ENCODE peak calls at places on chromosomes 2 and 18, in four cellular contexts. One of them, this sample, is unnamed.

GRCh38 chr2:11850082-11850481 is 103.7 kb downstream of the LPIN1 start:
- DNase-seq in hypothalamus: peak
- DNase-seq in H9: no peak
- DNase-seq in ovary: no peak
- DNase-seq in this sample: peak

GRCh38 chr18:51051105-51051712 is 21.2 kb downstream of the SMAD4 start:
- DNase-seq in H9: no peak
- DNase-seq in ovary: no peak
- DNase-seq in hypothalamus: no peak
- DNase-seq in this sample: no peak

GRCh38 chr2:70083344-70084156 is 3.7 kb upstream of the PCBP1 start:
- DNase-seq in ovary: no peak
- DNase-seq in H9: no peak
- DNase-seq in hypothalamus: no peak
- DNase-seq in this sample: no peak

GRCh38 chr18:12159446-12159845 is 65.8 kb downstream of the ANKRD62 start:
- DNase-seq in hypothalamus: no peak
- DNase-seq in ovary: no peak
- DNase-seq in H9: no peak
- DNase-seq in this sample: no peak

GRCh38 chr18:59837586-59837985 is 62.2 kb upstream of the PMAIP1 start:
- DNase-seq in hypothalamus: peak
- DNase-seq in ovary: no peak
- DNase-seq in H9: peak
- DNase-seq in this sample: no peak

GRCh38 chr18:12750076-12750707 is 47.4 kb downstream of the PSMG2 start:
- DNase-seq in H9: no peak
- DNase-seq in ovary: no peak
- DNase-seq in hypothalamus: no peak
- DNase-seq in this sample: no peak

GRCh38 chr18:45631077-45631476 is 15.8 kb downstream of the SLC14A2 start:
- DNase-seq in H9: no peak
- DNase-seq in ovary: no peak
- DNase-seq in hypothalamus: no peak
- DNase-seq in this sample: no peak

GRCh38 chr18:73549236-73549635 is 598.4 kb downstream of the FBXO15 start:
- DNase-seq in H9: no peak
- DNase-seq in ovary: no peak
- DNase-seq in hypothalamus: no peak
- DNase-seq in this sample: peak

GRCh38 chr2:4930704-4931103 is 761.5 kb upstream of the SOX11 start:
- DNase-seq in hypothalamus: no peak
- DNase-seq in ovary: no peak
- DNase-seq in H9: no peak
- DNase-seq in this sample: no peak

GRCh38 chr2:128545829-128546228 is 227.2 kb upstream of the HS6ST1 start:
- DNase-seq in hypothalamus: no peak
- DNase-seq in H9: no peak
- DNase-seq in ovary: no peak
- DNase-seq in this sample: no peak

GRCh38 chr2:199100326-199101110 is 357.2 kb downstream of the SATB2 start:
- DNase-seq in hypothalamus: no peak
- DNase-seq in H9: no peak
- DNase-seq in ovary: no peak
- DNase-seq in this sample: no peak

This sample was measured in dorsolateral prefrontal cortex.